ENCODE peak calls at places on chromosomes 5 and 9, in six cellular contexts. F, P, H, K, D and I are unnamed samples.

GRCh38 chr9:98329281-98329680 is 73.8 kb upstream of the TBC1D2 start:
- DNase-seq in F (no peak), K (no peak), P (no peak), H (no peak), D (no peak), I (no peak)

GRCh38 chr9:5698810-5699556 is 70.1 kb downstream of the RIC1 start:
- DNase-seq in F (no peak), H (no peak), D (no peak), K (no peak), P (no peak), I (no peak)

GRCh38 chr5:142959683-142960308 is 189.6 kb downstream of the ARHGAP26 start:
- DNase-seq in F (no peak), D (no peak), K (no peak), P (no peak), H (no peak), I (no peak)

GRCh38 chr5:139642891-139643871 is 5.0 kb upstream of the CXXC5 start:
- DNase-seq in H (no peak), D (peak), P (no peak), K (no peak), F (no peak), I (no peak)

GRCh38 chr5:43571237-43571636 is 14.4 kb upstream of the PAIP1 start:
- DNase-seq in F (no peak), D (no peak), K (no peak), H (no peak), P (no peak), I (no peak)

GRCh38 chr5:142777858-142778257 is 7.7 kb downstream of the ARHGAP26 start:
- DNase-seq in F (no peak), P (no peak), H (no peak), D (no peak), K (no peak), I (no peak)

GRCh38 chr9:137742698-137743097 is 123.9 kb downstream of the EHMT1 start:
- DNase-seq in D (no peak), F (no peak), H (no peak), K (no peak), P (no peak), I (no peak)

GRCh38 chr9:127724012-127724411 is 8.1 kb downstream of the TTC16 start:
- DNase-seq in H (no peak), D (peak), K (no peak), P (peak), F (no peak), I (no peak)

GRCh38 chr9:122346478-122347347 is 24.1 kb upstream of the PTGS1 start:
- DNase-seq in F (peak), P (no peak), H (peak), D (peak), K (no peak), I (no peak)

GRCh38 chr5:38453506-38453905 is 102.9 kb downstream of the LIFR start:
- DNase-seq in D (no peak), P (no peak), H (no peak), K (no peak), F (no peak), I (no peak)

GRCh38 chr9:121819511-121820231 is 168.2 kb downstream of the DAB2IP start:
- DNase-seq in D (no peak), K (no peak), F (no peak), P (peak), H (no peak), I (no peak)

GRCh38 chr5:111741270-111741669 is 15.7 kb downstream of the NREP start:
- DNase-seq in F (no peak), P (no peak), H (no peak), D (no peak), K (peak), I (no peak)

GRCh38 chr5:172452398-172453205 is 1.7 kb downstream of the SH3PXD2B start:
- DNase-seq in K (peak), H (no peak), D (peak), F (no peak), P (no peak), I (no peak)